ENCODE peak calls at places on chromosomes 2 and 18, in six cellular contexts. S is hepatocyte, I is kidney epithelial cell, P is adrenal gland, J is Caco-2, M is heart left ventricle. G is an unnamed sample. For H3K27me3, the result is how much of the 10 kb centered on the place peaks cover.

GRCh38 chr2:195638738-195639137 is 18.3 kb upstream of the SLC39A10 start:
- DNase-seq in P (no peak), J (no peak), I (no peak), S (no peak), M (no peak), G (no peak)

GRCh38 chr2:30780776-30781330 is 26.4 kb downstream of the CAPN13 start:
- DNase-seq in S (no peak), M (no peak), I (no peak), P (no peak), J (no peak), G (no peak)

GRCh38 chr2:234494361-234495075 is 2.4 kb downstream of the ARL4C start:
- DNase-seq in J (no peak), I (no peak), S (peak), M (no peak), P (no peak), G (peak)

GRCh38 chr2:227324671-227325055 is 388 bp upstream of the MFF start:
- DNase-seq in S (no peak), M (no peak), I (no peak), P (peak), J (no peak), G (no peak)

GRCh38 chr2:170928036-170928823 is 823 bp upstream of the GORASP2 start:
- DNase-seq in I (no peak), P (no peak), S (peak), J (peak), M (no peak), G (peak)

GRCh38 chr2:119823734-119824334 is 64.1 kb downstream of the PTPN4 start:
- DNase-seq in M (no peak), I (no peak), J (no peak), S (peak), P (peak), G (no peak)

GRCh38 chr2:58089081-58089480 is 42.5 kb downstream of the VRK2 start:
- DNase-seq in S (no peak), M (no peak), P (no peak), I (no peak), J (no peak), G (no peak)

GRCh38 chr2:240450532-240451107 is 15.2 kb downstream of the GPC1 start:
- DNase-seq in I (no peak), S (no peak), P (no peak), M (peak), J (no peak), G (no peak)

GRCh38 chr18:24019641-24020331 is 5.2 kb downstream of the TTC39C start:
- DNase-seq in P (no peak), I (no peak), S (no peak), J (no peak), M (no peak), G (no peak)

GRCh38 chr2:46479265-46479664 is at the start of gene TMEM247:
- DNase-seq in M (no peak), I (no peak), P (no peak), S (no peak), J (no peak), G (no peak)

GRCh38 chr2:238942941-238943715 is 95.2 kb downstream of the TWIST2 start:
- DNase-seq in P (no peak), S (no peak), J (no peak), I (no peak), M (peak), G (no peak)

GRCh38 chr2:53575606-53576360 is 191.8 kb upstream of the CHAC2 start:
- DNase-seq in P (no peak), J (no peak), I (no peak), S (no peak), M (no peak), G (no peak)

GRCh38 chr2:64918220-64918886 is 70.8 kb upstream of the SLC1A4 start:
- DNase-seq in P (no peak), J (no peak), S (no peak), M (no peak), I (no peak), G (no peak)

GRCh38 chr2:222686086-222686750 is 14.8 kb downstream of the MOGAT1 start:
- DNase-seq in I (no peak), S (no peak), M (no peak), P (no peak), J (no peak), G (no peak)

GRCh38 chr18:57942090-57942489 is 101.9 kb upstream of the NEDD4L start:
- DNase-seq in P (no peak), M (no peak), J (no peak), S (no peak), I (no peak), G (peak)

GRCh38 chr2:240249423-240250149 is 109.1 kb upstream of the OTOS start:
- DNase-seq in I (no peak), M (peak), S (no peak), J (no peak), P (no peak), G (no peak)

GRCh38 chr18:26621161-26622026 is 73.0 kb upstream of the KCTD1 start:
- DNase-seq in S (peak), P (peak), I (no peak), M (no peak), J (no peak), G (no peak)

GRCh38 chr2:106085441-106085911 is 108.6 kb downstream of the UXS1 start:
- DNase-seq in S (peak), I (no peak), J (no peak), P (no peak), M (no peak), G (no peak)

GRCh38 chr18:3525870-3526420 is 76.0 kb downstream of the TGIF1 start:
- DNase-seq in M (no peak), J (no peak), P (no peak), I (no peak), S (no peak), G (no peak)

GRCh38 chr2:137449454-137449853 is 514.8 kb upstream of the HNMT start:
- DNase-seq in S (no peak), M (no peak), J (no peak), P (no peak), I (no peak), G (no peak)

GRCh38 chr2:43192939-43193651 is 33.3 kb downstream of the ZFP36L2 start:
- DNase-seq in S (peak), P (no peak), M (no peak), I (no peak), J (peak), G (no peak)

GRCh38 chr2:239380831-239381708 is 19.8 kb downstream of the HDAC4 start:
- DNase-seq in M (peak), J (no peak), S (no peak), P (no peak), I (no peak), G (no peak)

GRCh38 chr18:77133051-77133919 is 702 bp upstream of the MBP start:
- DNase-seq in S (peak), P (no peak), J (no peak), M (no peak), I (no peak), G (no peak)

GRCh38 chr18:3319894-3320438 is 58.0 kb downstream of the MYL12B start:
- DNase-seq in P (no peak), J (no peak), S (no peak), I (no peak), M (no peak), G (no peak)

GRCh38 chr2:239898292-239898925 is 126.7 kb downstream of the NDUFA10 start:
- DNase-seq in S (no peak), M (no peak), J (no peak), I (no peak), P (no peak), G (no peak)

GRCh38 chr2:36587091-36587490 is 10.9 kb downstream of the FEZ2 start:
- DNase-seq in P (no peak), M (no peak), I (no peak), J (no peak), S (no peak), G (no peak)

GRCh38 chr2:219449609-219450008 is 15.0 kb downstream of the SPEG start:
- DNase-seq in J (no peak), M (no peak), S (no peak), P (no peak), I (no peak), G (no peak)

GRCh38 chr18:63848159-63848558 is 39.3 kb upstream of the SERPINB2 start:
- DNase-seq in S (peak), I (no peak), J (no peak), P (no peak), M (no peak), G (peak)
- TF ChIP-seq CTCF in S (peak), I (peak), J (no peak), P (peak), M (no peak), G (peak)

GRCh38 chr18:30175061-30175574 is 867.4 kb downstream of the DSC3 start:
- DNase-seq in P (no peak), I (no peak), J (no peak), S (no peak), M (no peak), G (no peak)
- H3K27me3 ChIP-seq in P (under half), I (under half), J (under half), S (under half), M (under half), G (under half)

DNA sequence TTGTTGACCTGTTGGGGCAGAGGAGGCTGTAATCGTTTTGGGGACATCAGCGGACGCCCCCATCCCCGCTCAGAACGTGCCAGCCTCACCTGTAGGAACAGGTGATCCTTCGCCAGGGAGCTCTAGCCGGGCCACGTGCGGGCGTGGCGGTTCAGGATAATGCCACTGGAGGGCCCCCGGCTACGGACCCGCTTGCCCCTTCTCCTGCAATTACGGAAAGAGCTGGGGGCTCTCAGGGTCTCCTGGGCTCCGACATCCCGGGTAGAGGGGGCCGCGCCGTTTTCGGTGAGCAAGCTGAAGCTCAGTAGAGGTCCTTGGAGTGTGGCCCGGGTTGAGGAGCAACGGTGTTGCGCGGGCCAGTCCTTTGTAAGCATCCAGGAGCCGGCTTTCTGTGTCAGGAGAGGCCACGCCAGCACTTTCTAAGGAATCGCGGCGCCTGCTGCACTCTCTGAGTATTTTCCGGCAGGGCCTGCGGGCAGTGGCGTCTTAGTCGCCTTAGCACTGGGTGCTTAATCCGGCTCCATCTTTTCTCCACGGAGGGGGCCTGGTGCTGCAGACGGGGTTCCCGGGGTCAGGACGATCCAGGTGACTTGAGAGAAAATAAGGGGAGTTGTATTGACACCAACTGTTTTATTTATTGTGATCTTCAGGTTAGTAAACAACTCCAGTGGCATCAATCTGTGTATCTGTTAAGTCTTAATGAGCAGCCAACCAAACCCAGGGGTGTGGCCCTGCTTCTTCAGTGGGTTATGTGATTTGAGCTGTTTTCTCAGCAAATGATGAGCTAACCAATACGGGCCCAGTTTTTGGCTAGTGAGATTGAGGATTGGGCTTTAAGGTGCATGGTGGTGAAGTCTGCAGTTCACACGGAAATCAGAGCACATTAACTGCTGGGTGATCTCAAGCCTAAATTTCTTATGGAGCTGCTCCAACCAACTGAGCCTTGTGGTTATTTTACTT is 1.9 kb downstream of the MTCL1 start:
- DNase-seq in I (no peak), J (peak), P (no peak), S (peak), M (no peak), G (peak)
- TF ChIP-seq CTCF in I (peak), J (peak), P (peak), S (peak), M (peak), G (peak)

GRCh38 chr2:73293534-73294171 is at the start of gene EGR4:
- DNase-seq in S (peak), J (peak), M (peak), I (no peak), P (peak), G (no peak)
- H3K27me3 ChIP-seq in S (half or more), J (under half), M (half or more), I (half or more), P (under half), G (half or more)

GRCh38 chr18:46915800-46916550 is 1.3 kb downstream of the PIAS2 start:
- DNase-seq in I (no peak), P (no peak), M (no peak), S (no peak), J (no peak), G (peak)

GRCh38 chr18:46920067-46920466 is 2.7 kb downstream of the KATNAL2 start:
- DNase-seq in I (no peak), M (no peak), P (no peak), J (no peak), S (no peak), G (no peak)

GRCh38 chr18:46916551-46917107 is 678 bp downstream of the PIAS2 start:
- DNase-seq in I (no peak), M (no peak), S (no peak), P (peak), J (no peak), G (no peak)

GRCh38 chr18:46917808-46918600 is 602 bp downstream of the KATNAL2 start:
- DNase-seq in J (no peak), P (peak), S (peak), I (no peak), M (peak), G (no peak)

DNA sequence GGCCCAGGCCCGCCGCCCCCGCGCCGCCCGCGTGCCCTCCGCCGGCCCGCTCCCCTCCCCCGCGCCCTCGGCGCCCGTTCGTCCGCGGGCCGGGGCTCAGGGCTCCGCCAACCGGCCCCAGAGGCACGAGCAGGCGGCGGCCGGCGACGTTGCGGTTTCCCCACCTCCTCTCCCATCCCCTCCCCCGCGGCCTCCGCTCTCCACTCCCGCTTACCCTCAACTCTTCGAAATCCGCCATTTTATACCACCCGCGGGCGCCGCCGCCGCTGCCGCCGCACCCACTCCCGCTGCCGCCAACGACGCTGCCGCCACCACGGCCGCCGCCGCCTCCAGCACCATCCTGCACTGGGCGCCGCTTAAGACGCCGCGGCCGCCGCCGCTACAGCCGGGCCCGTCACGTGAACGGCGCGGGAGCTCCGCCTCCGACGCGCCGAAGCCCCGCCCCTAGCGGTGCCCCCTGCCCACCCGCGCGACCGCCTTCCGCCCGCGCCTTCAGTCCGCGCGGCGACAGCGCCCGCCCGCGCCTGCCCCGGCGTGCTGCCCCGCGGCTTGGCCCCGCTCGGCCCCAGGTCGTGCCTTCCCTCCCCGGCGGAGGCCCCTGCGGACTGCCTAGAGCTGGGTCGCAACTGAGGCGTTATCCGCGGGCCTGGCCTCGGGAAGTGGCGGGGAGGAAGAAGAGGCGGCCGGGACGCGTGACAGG is at the start of the genes KATNAL2 and PIAS2:
- DNase-seq in P (peak), I (no peak), J (peak), S (peak), M (peak), G (peak)
- TF ChIP-seq CTCF in P (no peak), I (no peak), J (no peak), S (no peak), M (no peak), G (no peak)

GRCh38 chr2:44950646-44951045 is 9.1 kb downstream of the SIX3 start:
- DNase-seq in P (no peak), M (no peak), I (no peak), S (no peak), J (no peak), G (no peak)

GRCh38 chr2:44946681-44947360 is 5.3 kb downstream of the SIX3 start:
- DNase-seq in P (no peak), J (no peak), I (no peak), S (no peak), M (no peak), G (no peak)

GRCh38 chr2:44951124-44951523 is 9.6 kb downstream of the SIX3 start:
- DNase-seq in S (no peak), M (no peak), P (no peak), J (no peak), I (no peak), G (no peak)

GRCh38 chr2:44949329-44950151 is 8.0 kb downstream of the SIX3 start:
- DNase-seq in J (no peak), M (no peak), I (no peak), P (peak), S (no peak), G (no peak)

GRCh38 chr2:44948565-44949328 is 7.2 kb downstream of the SIX3 start:
- DNase-seq in I (no peak), S (no peak), J (no peak), P (no peak), M (no peak), G (no peak)
- H3K27me3 ChIP-seq in I (half or more), S (half or more), J (under half), P (half or more), M (half or more), G (half or more)

GRCh38 chr2:94986392-94986963 is 39.0 kb upstream of the MAL start:
- DNase-seq in M (no peak), I (no peak), P (peak), S (peak), J (peak), G (peak)
- TF ChIP-seq CTCF in M (peak), I (peak), P (peak), S (peak), J (peak), G (peak)

GRCh38 chr2:136119717-136120675 is 2.0 kb upstream of the CXCR4 start:
- DNase-seq in J (no peak), M (no peak), P (no peak), S (no peak), I (no peak), G (no peak)
- H3K27me3 ChIP-seq in J (under half), M (under half), P (under half), S (half or more), I (under half), G (half or more)

DNA sequence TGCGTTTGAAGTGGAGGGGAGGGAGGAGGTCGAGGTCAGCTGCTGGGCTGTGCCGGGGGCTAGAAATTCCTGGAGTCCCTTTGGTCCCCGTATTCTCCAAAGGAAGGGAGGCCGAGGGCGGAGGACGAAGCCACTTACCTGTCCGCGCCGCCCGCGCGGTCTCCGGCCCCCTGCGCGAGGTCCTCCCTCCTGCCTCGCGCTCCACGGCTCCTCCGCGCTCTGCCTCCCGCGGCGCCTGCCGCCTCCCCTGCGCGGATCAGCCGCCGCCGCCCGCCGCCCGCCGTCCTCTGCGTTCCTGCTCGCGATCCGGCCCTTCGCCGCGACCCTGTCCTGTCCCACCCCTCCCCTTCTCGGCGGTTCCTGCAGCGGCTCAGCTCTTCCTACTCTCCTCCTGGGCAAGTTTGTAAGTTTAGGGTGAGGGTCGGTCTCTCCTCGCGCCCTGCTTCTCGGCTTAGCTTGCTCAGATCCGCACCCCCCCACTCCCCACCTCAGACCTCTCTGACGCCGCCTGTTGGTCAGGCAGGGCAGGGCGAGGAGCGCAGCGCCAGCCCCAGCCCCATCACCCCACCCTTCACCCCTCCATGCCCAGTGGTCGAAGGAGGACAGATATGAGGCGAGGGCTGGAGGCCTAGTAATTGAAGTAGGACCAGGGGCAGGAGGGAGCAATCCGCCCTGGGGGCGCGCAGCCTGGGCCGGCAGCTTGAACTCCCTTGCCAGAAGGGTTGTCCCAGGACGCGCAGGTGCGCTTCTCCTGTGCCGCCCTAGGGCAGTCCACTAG is 9.7 kb upstream of the SKOR2 start:
- DNase-seq in M (no peak), S (no peak), P (no peak), J (no peak), I (no peak), G (no peak)
- TF ChIP-seq CTCF in M (no peak), S (no peak), P (no peak), J (no peak), I (no peak), G (peak)

GRCh38 chr2:109292377-109292776 is 163.4 kb downstream of the SH3RF3 start:
- DNase-seq in M (no peak), I (no peak), P (no peak), J (no peak), S (no peak), G (no peak)
- H3K27me3 ChIP-seq in M (under half), I (under half), P (under half), J (under half), S (under half), G (under half)